ENCODE peak calls at places on chromosome 4, in four cellular contexts. K is NCI-H187, F is mesothelial cell of epicardium, A is GM04503. L is an unnamed sample.

GRCh38 chr4:1403177-1403583 is 3.1 kb downstream of the NKX1-1 start:
- DNase-seq in K (no peak), F (no peak), A (no peak), L (peak; percentile 40)

GRCh38 chr4:121594796-121595526 is 101.8 kb downstream of the ANXA5 start:
- DNase-seq in K (no peak), F (no peak), A (peak; percentile 24), L (no peak)

GRCh38 chr4:183249854-183250253 is 70.2 kb downstream of the CLDN22 start:
- DNase-seq in K (no peak), F (no peak), A (no peak), L (no peak)

GRCh38 chr4:86594559-86595425 is 677 bp downstream of the PTPN13 start:
- DNase-seq in K (peak; percentile 62), F (peak; percentile 37), A (peak; percentile 82), L (peak; percentile 67)

GRCh38 chr4:127179451-127180087 is 453.2 kb upstream of the INTU start:
- DNase-seq in K (no peak), F (no peak), A (no peak), L (no peak)

GRCh38 chr4:137656661-137657060 is 124.4 kb upstream of the PCDH18 start:
- DNase-seq in K (no peak), F (no peak), A (no peak), L (no peak)

GRCh38 chr4:185209031-185209851 is at the start of gene SNX25:
- DNase-seq in K (peak; percentile 41), F (peak; percentile 61), A (no peak), L (peak; percentile 95)

GRCh38 chr4:110815950-110816349 is 193.1 kb upstream of the PITX2 start:
- DNase-seq in K (no peak), F (no peak), A (no peak), L (no peak)

GRCh38 chr4:69640289-69640688 is 847 bp upstream of the UGT2A2 start:
- DNase-seq in K (no peak), F (no peak), A (no peak), L (no peak)

GRCh38 chr4:181301735-181302380 is 941.3 kb upstream of the TENM3 start:
- DNase-seq in K (peak; percentile 52), F (no peak), A (no peak), L (peak; percentile 66)

GRCh38 chr4:35520059-35520458 is 724.3 kb downstream of the ARAP2 start:
- DNase-seq in K (no peak), F (no peak), A (no peak), L (no peak)

GRCh38 chr4:52864816-52865215 is 2.7 kb downstream of the RASL11B start:
- DNase-seq in K (peak; percentile 91), F (no peak), A (no peak), L (no peak)

GRCh38 chr4:105399535-105400161 is 74.2 kb downstream of the PPA2 start:
- DNase-seq in K (no peak), F (no peak), A (peak; percentile 42), L (no peak)

GRCh38 chr4:74189331-74190043 is 31.6 kb downstream of the MTHFD2L start:
- DNase-seq in K (no peak), F (no peak), A (no peak), L (no peak)

GRCh38 chr4:151690164-151690856 is 70.5 kb downstream of the GATB start:
- DNase-seq in K (no peak), F (no peak), A (peak; percentile 39), L (no peak)

GRCh38 chr4:2804449-2804972 is 11.6 kb downstream of the SH3BP2 start:
- DNase-seq in K (no peak), F (no peak), A (no peak), L (peak; percentile 63)

GRCh38 chr4:5510506-5510905 is 197.9 kb downstream of the EVC2 start:
- DNase-seq in K (no peak), F (no peak), A (peak; percentile 18), L (no peak)

GRCh38 chr4:120080533-120080932 is 13.9 kb upstream of the MAD2L1 start:
- DNase-seq in K (no peak), F (no peak), A (no peak), L (no peak)

GRCh38 chr4:116118216-116118615 is 967.2 kb downstream of the TRAM1L1 start:
- DNase-seq in K (no peak), F (no peak), A (no peak), L (no peak)

GRCh38 chr4:140233811-140234696 is 80.1 kb upstream of the MAML3 start:
- DNase-seq in K (no peak), F (no peak), A (no peak), L (no peak)